ENCODE peak calls at places on chromosome 18, in six cellular contexts. I, K, X, B, Q and W are unnamed samples.

GRCh38 chr18:62844850-62845643 is 129.7 kb downstream of the PHLPP1 start:
- DNase-seq in B (no peak), K (no peak), Q (no peak), X (no peak), I (no peak), W (no peak)

GRCh38 chr18:68233043-68233442 is 481.9 kb downstream of the TMX3 start:
- DNase-seq in K (no peak), X (no peak), Q (peak; percentile 6), I (no peak), B (no peak), W (no peak)

GRCh38 chr18:2903006-2903405 is 56.2 kb downstream of the EMILIN2 start:
- DNase-seq in K (no peak), B (peak; percentile 83), X (no peak), I (peak; percentile 90), Q (no peak), W (peak; percentile 41)

GRCh38 chr18:21997207-21998143 is 171.9 kb upstream of the GATA6 start:
- DNase-seq in I (peak; percentile 71), K (peak; percentile 25), X (peak; percentile 20), Q (peak; percentile 16), B (no peak), W (peak; percentile 12)

GRCh38 chr18:79200546-79201268 is 131.5 kb downstream of the ATP9B start:
- DNase-seq in K (no peak), B (no peak), Q (no peak), I (no peak), X (no peak), W (peak; percentile 33)

GRCh38 chr18:58088723-58089074 is 44.7 kb downstream of the NEDD4L start:
- DNase-seq in X (no peak), K (no peak), B (no peak), I (no peak), Q (no peak), W (no peak)

GRCh38 chr18:14221689-14222088 is 89.5 kb upstream of the ZNF519 start:
- DNase-seq in X (no peak), K (no peak), B (no peak), Q (no peak), I (peak; percentile 2), W (no peak)

GRCh38 chr18:56559044-56559443 is 79.3 kb downstream of the TXNL1 start:
- DNase-seq in Q (no peak), I (no peak), K (no peak), B (no peak), X (no peak), W (peak; percentile 88)

GRCh38 chr18:21298351-21298750 is 56.3 kb downstream of the GREB1L start:
- DNase-seq in Q (no peak), I (no peak), B (no peak), K (no peak), X (no peak), W (no peak)

GRCh38 chr18:59912007-59912550 is 12.3 kb downstream of the PMAIP1 start:
- DNase-seq in Q (no peak), I (no peak), X (no peak), B (no peak), K (no peak), W (no peak)

GRCh38 chr18:50143891-50144290 is 51.1 kb downstream of the MYO5B start:
- DNase-seq in K (no peak), B (no peak), I (no peak), X (no peak), Q (no peak), W (no peak)

GRCh38 chr18:70931942-70932814 is 643.3 kb downstream of the SOCS6 start:
- DNase-seq in B (no peak), I (no peak), Q (no peak), K (no peak), X (no peak), W (no peak)

GRCh38 chr18:57910817-57911216 is 107.7 kb upstream of the ATP8B1 start:
- DNase-seq in I (no peak), X (peak; percentile 28), B (no peak), Q (no peak), K (peak; percentile 21), W (no peak)

GRCh38 chr18:5538541-5538940 is 5.3 kb downstream of the EPB41L3 start:
- DNase-seq in B (no peak), Q (no peak), I (no peak), K (no peak), X (no peak), W (no peak)

GRCh38 chr18:48022531-48023330 is 92.3 kb upstream of the SMAD2 start:
- DNase-seq in I (peak; percentile 72), B (no peak), Q (peak; percentile 80), K (peak; percentile 68), X (peak; percentile 53), W (no peak)